ENCODE peak calls at places on chromosomes 13 and 19, in six cellular contexts. L, W, A, V, G and S are unnamed samples.

GRCh38 chr13:65889368-65889767 is 1340.8 kb downstream of the PCDH9 start:
- DNase-seq in L (no peak), A (peak), V (no peak), W (peak), G (no peak), S (peak)

GRCh38 chr19:18109731-18110671 is 12.4 kb downstream of the MAST3 start:
- DNase-seq in W (peak), G (peak), A (no peak), V (no peak), L (no peak), S (no peak)

GRCh38 chr19:1006711-1007398 is 6.6 kb downstream of the GRIN3B start:
- DNase-seq in V (no peak), W (no peak), G (no peak), L (no peak), A (no peak), S (no peak)

GRCh38 chr13:97259787-97260641 is 37.9 kb downstream of the MBNL2 start:
- DNase-seq in W (peak), L (no peak), G (no peak), A (peak), V (no peak), S (peak)

GRCh38 chr13:32315255-32316029 is at the start of the genes BRCA2 and ZAR1L:
- DNase-seq in W (peak), G (peak), L (peak), V (peak), A (peak), S (peak)

GRCh38 chr13:27281420-27281819 is 10.8 kb downstream of the RASL11A start:
- DNase-seq in A (no peak), V (no peak), G (no peak), W (no peak), L (no peak), S (no peak)

GRCh38 chr19:41226053-41226873 is 7.2 kb downstream of the AXL start:
- DNase-seq in G (peak), L (no peak), W (peak), A (peak), V (no peak), S (peak)

GRCh38 chr19:703651-704446 is 4.9 kb upstream of the PALM start:
- DNase-seq in G (peak), V (peak), W (peak), A (no peak), L (no peak), S (peak)

GRCh38 chr19:14559916-14560775 is 11.7 kb downstream of the NDUFB7 start:
- DNase-seq in L (no peak), A (no peak), V (no peak), W (no peak), G (no peak), S (no peak)